ENCODE peak calls at places on chromosomes 2 and 18, in six cellular contexts. L, T, F, D, G and O are unnamed samples.

GRCh38 chr2:50751255-50752069 is 280.5 kb downstream of the NRXN1 start:
- DNase-seq in L (no peak), F (no peak), D (no peak), G (no peak), T (no peak), O (no peak)

GRCh38 chr2:15941483-15941853 is 1.1 kb downstream of the MYCN start:
- DNase-seq in G (no peak), F (peak; percentile 24), T (no peak), D (peak; percentile 49), L (no peak), O (no peak)

GRCh38 chr18:68267583-68267982 is 447.3 kb downstream of the TMX3 start:
- DNase-seq in D (no peak), T (no peak), F (no peak), L (no peak), G (no peak), O (no peak)

GRCh38 chr2:240919786-240920782 is 13.9 kb downstream of the CROCC2 start:
- DNase-seq in D (no peak), F (no peak), G (no peak), T (no peak), L (no peak), O (no peak)

GRCh38 chr2:161133366-161133765 is 26.9 kb upstream of the TANK start:
- DNase-seq in D (no peak), L (no peak), G (no peak), T (no peak), F (no peak), O (no peak)

GRCh38 chr2:145085616-145086015 is 565.7 kb upstream of the ZEB2 start:
- DNase-seq in F (no peak), D (no peak), T (no peak), G (no peak), L (no peak), O (no peak)

GRCh38 chr2:177604291-177605065 is 211.9 kb downstream of the AGPS start:
- DNase-seq in F (peak; percentile 18), T (no peak), G (no peak), D (peak; percentile 63), L (no peak), O (peak; percentile 10)

GRCh38 chr2:85413592-85414421 is 3.6 kb upstream of the CAPG start:
- DNase-seq in T (peak; percentile 54), F (no peak), L (no peak), G (no peak), D (no peak), O (no peak)

GRCh38 chr18:29157905-29158304 is 981.0 kb upstream of the CDH2 start:
- DNase-seq in G (no peak), F (no peak), L (no peak), D (no peak), T (no peak), O (no peak)

GRCh38 chr2:229713371-229714079 is 830 bp downstream of the DNER start:
- DNase-seq in L (peak; percentile 10), D (peak; percentile 83), T (no peak), G (no peak), F (peak; percentile 15), O (peak; percentile 23)

GRCh38 chr2:54048117-54048785 is 67.2 kb upstream of the ACYP2 start:
- DNase-seq in D (no peak), G (no peak), L (no peak), T (no peak), F (no peak), O (no peak)

GRCh38 chr2:47888581-47889280 is 17.6 kb downstream of the FBXO11 start:
- DNase-seq in D (no peak), T (no peak), G (no peak), L (no peak), F (no peak), O (no peak)

GRCh38 chr2:45994060-45994459 is 303.1 kb upstream of the EPAS1 start:
- DNase-seq in L (no peak), G (no peak), F (no peak), D (no peak), T (no peak), O (no peak)

GRCh38 chr18:36580266-36580665 is 248.5 kb downstream of the TPGS2 start:
- DNase-seq in G (no peak), L (no peak), F (no peak), D (peak; percentile 11), T (no peak), O (no peak)

GRCh38 chr18:8719192-8719591 is 13.8 kb downstream of the MTCL1 start:
- DNase-seq in D (no peak), T (no peak), L (no peak), F (no peak), G (no peak), O (no peak)

GRCh38 chr2:9473308-9473984 is 905 bp upstream of the IAH1 start:
- DNase-seq in T (no peak), L (peak; percentile 15), F (no peak), D (no peak), G (peak; percentile 10), O (peak; percentile 43)

GRCh38 chr2:229852565-229852964 is 69.2 kb downstream of the TRIP12 start:
- DNase-seq in G (peak; percentile 35), F (peak; percentile 1), L (peak; percentile 46), D (no peak), T (peak; percentile 51), O (no peak)

GRCh38 chr2:66478311-66478710 is 43.4 kb downstream of the MEIS1 start:
- DNase-seq in L (no peak), D (no peak), F (no peak), G (no peak), T (no peak), O (no peak)

GRCh38 chr2:204550738-204551137 is 5.5 kb downstream of the PARD3B start:
- DNase-seq in F (no peak), G (no peak), D (no peak), T (no peak), L (no peak), O (no peak)

GRCh38 chr18:56009451-56009850 is 421.5 kb upstream of the TCF4 start:
- DNase-seq in D (no peak), G (no peak), L (no peak), F (no peak), T (no peak), O (no peak)

GRCh38 chr2:241258505-241259160 is 56.8 kb downstream of the HDLBP start:
- DNase-seq in F (no peak), L (no peak), T (no peak), G (no peak), D (no peak), O (no peak)

GRCh38 chr18:30730915-30731314 is 311.6 kb downstream of the DSC3 start:
- DNase-seq in G (no peak), D (no peak), T (no peak), F (no peak), L (no peak), O (no peak)

GRCh38 chr18:11398625-11399024 is 210.8 kb upstream of the SLC35G4 start:
- DNase-seq in L (no peak), D (peak; percentile 44), G (no peak), T (no peak), F (no peak), O (no peak)

GRCh38 chr2:205758051-205758450 is 75.8 kb downstream of the NRP2 start:
- DNase-seq in F (no peak), L (no peak), G (no peak), D (no peak), T (no peak), O (no peak)

GRCh38 chr2:150675807-150676206 is 188.3 kb upstream of the RND3 start:
- DNase-seq in T (no peak), L (no peak), D (no peak), G (no peak), F (no peak), O (no peak)

GRCh38 chr2:101981484-101981883 is 10.3 kb upstream of the IL1R2 start:
- DNase-seq in F (no peak), L (no peak), T (peak; percentile 8), G (no peak), D (no peak), O (no peak)

GRCh38 chr18:58230438-58231179 is 186.6 kb downstream of the NEDD4L start:
- DNase-seq in D (no peak), G (no peak), T (no peak), F (no peak), L (no peak), O (no peak)

GRCh38 chr2:234671231-234671630 is 174.3 kb upstream of the ARL4C start:
- DNase-seq in D (no peak), G (no peak), F (no peak), T (no peak), L (no peak), O (no peak)

GRCh38 chr2:127453392-127454171 is 35.4 kb downstream of the PROC start:
- DNase-seq in F (no peak), L (no peak), D (peak; percentile 10), G (no peak), T (no peak), O (no peak)

GRCh38 chr18:64202229-64202835 is 53.4 kb upstream of the LINC00305 start:
- DNase-seq in L (no peak), T (no peak), G (no peak), F (no peak), D (no peak), O (no peak)

GRCh38 chr2:223995569-223995968 is 38.3 kb downstream of the MRPL44 start:
- DNase-seq in T (no peak), F (no peak), D (no peak), L (no peak), G (no peak), O (no peak)

GRCh38 chr2:65397122-65397521 is 35.3 kb downstream of the SPRED2 start:
- DNase-seq in D (no peak), F (no peak), T (no peak), L (no peak), G (no peak), O (no peak)

GRCh38 chr2:229669841-229670240 is 44.5 kb downstream of the DNER start:
- DNase-seq in G (no peak), D (no peak), F (no peak), T (no peak), L (no peak), O (no peak)